ENCODE peak calls at places on chromosomes 6 and 20, in six cellular contexts. C, A, Q, I, T and Y are unnamed samples.

GRCh38 chr20:46060301-46060881 is 29.4 kb downstream of the NCOA5 start:
- DNase-seq in C (no peak), A (no peak), Q (no peak), I (peak; percentile 36), T (no peak), Y (peak; percentile 31)

GRCh38 chr6:117547688-117548621 is 54.4 kb downstream of the GOPC start:
- DNase-seq in C (no peak), A (no peak), Q (no peak), I (no peak), T (no peak), Y (no peak)

GRCh38 chr6:105484238-105485161 is 81.6 kb upstream of the PREP start:
- DNase-seq in C (peak; percentile 41), A (peak; percentile 42), Q (peak; percentile 25), I (no peak), T (peak; percentile 22), Y (no peak)

GRCh38 chr6:83429857-83430605 is 820 bp downstream of the ME1 start:
- DNase-seq in C (no peak), A (peak; percentile 46), Q (peak; percentile 30), I (no peak), T (no peak), Y (no peak)

GRCh38 chr6:43798688-43799444 is 28.9 kb downstream of the VEGFA start:
- DNase-seq in C (peak; percentile 83), A (peak; percentile 92), Q (peak; percentile 85), I (no peak), T (no peak), Y (peak; percentile 34)

GRCh38 chr6:134079406-134079921 is 27.0 kb upstream of the SLC2A12 start:
- DNase-seq in C (no peak), A (no peak), Q (no peak), I (no peak), T (no peak), Y (no peak)

GRCh38 chr20:32321390-32321789 is 36.7 kb upstream of the ASXL1 start:
- DNase-seq in C (no peak), A (no peak), Q (no peak), I (no peak), T (no peak), Y (no peak)

GRCh38 chr20:346640-347316 is at the start of gene NRSN2:
- DNase-seq in C (peak; percentile 72), A (no peak), Q (peak; percentile 72), I (peak; percentile 74), T (no peak), Y (no peak)

GRCh38 chr6:153024401-153025017 is 22.0 kb upstream of the MTRF1L start:
- DNase-seq in C (peak; percentile 75), A (peak; percentile 51), Q (peak; percentile 67), I (peak; percentile 54), T (no peak), Y (peak; percentile 45)

GRCh38 chr6:2713473-2714358 is 37.0 kb downstream of the MYLK4 start:
- DNase-seq in C (no peak), A (no peak), Q (no peak), I (no peak), T (peak; percentile 30), Y (no peak)

GRCh38 chr6:28980797-28981390 is 24.2 kb downstream of the ZNF311 start:
- DNase-seq in C (peak; percentile 100), A (peak; percentile 80), Q (peak; percentile 93), I (peak; percentile 72), T (no peak), Y (peak; percentile 11)

GRCh38 chr6:169646906-169647567 is 54.8 kb downstream of the WDR27 start:
- DNase-seq in C (no peak), A (no peak), Q (no peak), I (no peak), T (no peak), Y (no peak)

GRCh38 chr20:48827880-48828733 is at the start of gene PREX1:
- DNase-seq in C (no peak), A (no peak), Q (peak; percentile 92), I (peak; percentile 91), T (peak; percentile 54), Y (no peak)

GRCh38 chr20:4150095-4150492 is 134.7 kb upstream of the RNF24 start:
- DNase-seq in C (no peak), A (no peak), Q (no peak), I (no peak), T (no peak), Y (no peak)

GRCh38 chr20:36919715-36920333 is 31.7 kb downstream of the SAMHD1 start:
- DNase-seq in C (peak; percentile 73), A (peak; percentile 49), Q (peak; percentile 62), I (no peak), T (peak; percentile 40), Y (peak; percentile 13)

GRCh38 chr20:52219441-52219840 is 27.9 kb upstream of the ZFP64 start:
- DNase-seq in C (peak; percentile 37), A (no peak), Q (no peak), I (no peak), T (peak; percentile 8), Y (no peak)

GRCh38 chr6:39251406-39251805 is 22.1 kb upstream of the KCNK5 start:
- DNase-seq in C (no peak), A (no peak), Q (no peak), I (no peak), T (no peak), Y (no peak)

GRCh38 chr20:56453347-56453746 is 15.1 kb upstream of the RTF2 start:
- DNase-seq in C (no peak), A (no peak), Q (no peak), I (no peak), T (no peak), Y (no peak)

GRCh38 chr20:11891827-11892521 is 25.7 kb upstream of the BTBD3 start:
- DNase-seq in C (peak; percentile 89), A (peak; percentile 66), Q (peak; percentile 57), I (peak; percentile 77), T (peak; percentile 66), Y (peak; percentile 17)

GRCh38 chr6:144469144-144469575 is 184.0 kb downstream of the UTRN start:
- DNase-seq in C (no peak), A (no peak), Q (no peak), I (no peak), T (no peak), Y (peak; percentile 15)

GRCh38 chr6:155630085-155630484 is 174.4 kb upstream of the NOX3 start:
- DNase-seq in C (no peak), A (no peak), Q (no peak), I (no peak), T (no peak), Y (no peak)

GRCh38 chr20:9940329-9940728 is 94.5 kb upstream of the ANKEF1 start:
- DNase-seq in C (no peak), A (no peak), Q (no peak), I (no peak), T (no peak), Y (no peak)

GRCh38 chr6:3751730-3752537 is 421 bp upstream of the PXDC1 start:
- DNase-seq in C (peak; percentile 87), A (peak; percentile 24), Q (peak; percentile 65), I (peak; percentile 82), T (no peak), Y (no peak)

GRCh38 chr6:70503813-70504465 is 62.8 kb upstream of the SDHAF4 start:
- DNase-seq in C (no peak), A (no peak), Q (no peak), I (no peak), T (no peak), Y (no peak)

GRCh38 chr20:53070714-53071392 is 98.7 kb downstream of the TSHZ2 start:
- DNase-seq in C (peak; percentile 28), A (no peak), Q (no peak), I (no peak), T (no peak), Y (no peak)

GRCh38 chr6:111806561-111807497 is 66.4 kb downstream of the FYN start:
- DNase-seq in C (no peak), A (no peak), Q (no peak), I (no peak), T (no peak), Y (no peak)

GRCh38 chr6:79101164-79101563 is 23.1 kb upstream of the PHIP start:
- DNase-seq in C (no peak), A (no peak), Q (no peak), I (no peak), T (no peak), Y (no peak)
- TF ChIP-seq ZNF274 in C (no peak), A (no peak), Q (no peak), I (no peak), T (no peak), Y (no peak)

GRCh38 chr6:119536666-119537065 is 187.1 kb upstream of the MAN1A1 start:
- DNase-seq in C (no peak), A (no peak), Q (no peak), I (no peak), T (no peak), Y (no peak)

GRCh38 chr6:119539066-119539746 is 189.6 kb upstream of the MAN1A1 start:
- DNase-seq in C (no peak), A (no peak), Q (no peak), I (no peak), T (no peak), Y (no peak)

GRCh38 chr6:119535332-119535731 is 185.8 kb upstream of the MAN1A1 start:
- DNase-seq in C (no peak), A (no peak), Q (peak; percentile 22), I (no peak), T (no peak), Y (peak; percentile 39)

GRCh38 chr6:119533603-119534279 is 184.2 kb upstream of the MAN1A1 start:
- DNase-seq in C (no peak), A (peak; percentile 58), Q (no peak), I (no peak), T (no peak), Y (peak; percentile 21)
- TF ChIP-seq ZNF274 in C (no peak), A (no peak), Q (no peak), I (no peak), T (no peak), Y (no peak)

GRCh38 chr6:166436195-166437139 is 53.7 kb upstream of the MPC1 start:
- DNase-seq in C (no peak), A (no peak), Q (no peak), I (no peak), T (no peak), Y (no peak)

GRCh38 chr6:166434336-166434735 is 51.6 kb upstream of the MPC1 start:
- DNase-seq in C (no peak), A (no peak), Q (no peak), I (no peak), T (no peak), Y (no peak)

GRCh38 chr6:166435574-166435973 is 52.8 kb upstream of the MPC1 start:
- DNase-seq in C (no peak), A (no peak), Q (no peak), I (no peak), T (no peak), Y (no peak)

GRCh38 chr6:166430269-166430668 is 47.5 kb upstream of the MPC1 start:
- DNase-seq in C (no peak), A (no peak), Q (no peak), I (no peak), T (no peak), Y (no peak)

GRCh38 chr6:166433096-166433495 is 50.4 kb upstream of the MPC1 start:
- DNase-seq in C (no peak), A (no peak), Q (no peak), I (no peak), T (no peak), Y (no peak)
- TF ChIP-seq ZNF274 in C (no peak), A (no peak), Q (no peak), I (no peak), T (no peak), Y (no peak)

DNA sequence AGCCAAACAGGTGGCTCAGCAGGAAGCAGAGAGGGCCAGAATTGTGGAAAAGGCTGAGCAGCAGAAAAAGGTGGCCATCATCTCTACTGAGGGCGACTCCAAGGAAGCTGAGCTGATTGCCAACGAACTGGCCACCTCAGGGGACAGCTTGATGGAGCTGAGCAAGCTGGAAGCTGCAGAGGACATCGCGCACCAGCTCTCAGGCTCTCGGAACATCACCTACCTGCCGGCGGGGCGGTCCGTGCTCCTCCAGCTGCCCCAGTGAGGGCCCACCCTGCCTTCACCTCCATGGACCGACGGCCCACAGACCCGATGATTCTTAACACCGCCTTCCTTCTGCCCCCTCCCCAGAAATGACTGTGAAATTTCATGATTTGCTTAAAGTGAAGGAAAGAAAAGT is 17.8 kb upstream of the RAET1L start:
- DNase-seq in C (no peak), A (no peak), Q (no peak), I (no peak), T (no peak), Y (no peak)
- TF ChIP-seq ZNF274 in C (no peak), A (no peak), Q (no peak), I (no peak), T (no peak), Y (no peak)